ENCODE peak calls at places on chromosomes 5 and 9, in four cellular contexts. One of them, this sample, is unnamed.

GRCh38 chr9:68731857-68732256 is 26.8 kb downstream of the PIP5K1B start:
- DNase-seq in IMR-90: no peak
- DNase-seq in H1: no peak
- DNase-seq in mesendoderm: no peak
- DNase-seq in this sample: no peak

GRCh38 chr9:1709347-1709746 is 305.8 kb upstream of the SMARCA2 start:
- DNase-seq in IMR-90: no peak
- DNase-seq in H1: no peak
- DNase-seq in mesendoderm: peak
- DNase-seq in this sample: no peak

GRCh38 chr9:133534346-133535284 is at the start of gene ADAMTSL2:
- DNase-seq in IMR-90: peak
- DNase-seq in H1: peak
- DNase-seq in mesendoderm: peak
- DNase-seq in this sample: peak

GRCh38 chr9:35476596-35476995 is 13.3 kb upstream of the RUSC2 start:
- DNase-seq in IMR-90: no peak
- DNase-seq in mesendoderm: no peak
- DNase-seq in H1: no peak
- DNase-seq in this sample: no peak

GRCh38 chr9:87119328-87119881 is 172.1 kb upstream of the GAS1 start:
- DNase-seq in H1: no peak
- DNase-seq in mesendoderm: no peak
- DNase-seq in IMR-90: peak
- DNase-seq in this sample: peak

GRCh38 chr9:80117031-80117430 is 545.3 kb downstream of the TLE4 start:
- DNase-seq in H1: no peak
- DNase-seq in mesendoderm: no peak
- DNase-seq in IMR-90: no peak
- DNase-seq in this sample: no peak

GRCh38 chr9:551986-552930 is 289.2 kb upstream of the DMRT1 start:
- DNase-seq in IMR-90: no peak
- DNase-seq in mesendoderm: peak
- DNase-seq in H1: no peak
- DNase-seq in this sample: no peak

GRCh38 chr5:168790691-168791230 is 211.6 kb upstream of the PANK3 start:
- DNase-seq in IMR-90: no peak
- DNase-seq in H1: no peak
- DNase-seq in mesendoderm: no peak
- DNase-seq in this sample: no peak

GRCh38 chr9:98801562-98801961 is 5.2 kb upstream of the ANKS6 start:
- DNase-seq in mesendoderm: no peak
- DNase-seq in H1: peak
- DNase-seq in IMR-90: no peak
- DNase-seq in this sample: no peak

GRCh38 chr9:8558176-8558575 is 758.6 kb upstream of the DMAC1 start:
- DNase-seq in IMR-90: peak
- DNase-seq in H1: no peak
- DNase-seq in mesendoderm: peak
- DNase-seq in this sample: peak

GRCh38 chr5:96584712-96585111 is 77.5 kb upstream of the CAST start:
- DNase-seq in IMR-90: no peak
- DNase-seq in mesendoderm: no peak
- DNase-seq in H1: no peak
- DNase-seq in this sample: no peak

GRCh38 chr5:102411-103043 is 10.6 kb downstream of the PLEKHG4B start:
- DNase-seq in IMR-90: peak
- DNase-seq in mesendoderm: no peak
- DNase-seq in H1: no peak
- DNase-seq in this sample: no peak

GRCh38 chr9:6272229-6272597 is 56.0 kb upstream of the TPD52L3 start:
- DNase-seq in H1: no peak
- DNase-seq in mesendoderm: no peak
- DNase-seq in IMR-90: peak
- DNase-seq in this sample: peak

GRCh38 chr9:123058834-123059233 is 25.4 kb downstream of the GPR21 start:
- DNase-seq in IMR-90: peak
- DNase-seq in H1: no peak
- DNase-seq in mesendoderm: no peak
- DNase-seq in this sample: peak

GRCh38 chr9:130845901-130846381 is 10.9 kb downstream of the ABL1 start:
- DNase-seq in IMR-90: peak
- DNase-seq in H1: no peak
- DNase-seq in mesendoderm: no peak
- DNase-seq in this sample: peak

GRCh38 chr5:140216468-140217074 is 41.6 kb downstream of the CYSTM1 start:
- DNase-seq in IMR-90: no peak
- DNase-seq in mesendoderm: peak
- DNase-seq in H1: no peak
- DNase-seq in this sample: no peak

GRCh38 chr9:72524820-72525539 is 3.6 kb downstream of the TMC1 start:
- DNase-seq in H1: no peak
- DNase-seq in IMR-90: peak
- DNase-seq in mesendoderm: peak
- DNase-seq in this sample: peak

GRCh38 chr9:127539259-127539981 is 72.7 kb upstream of the STXBP1 start:
- DNase-seq in H1: no peak
- DNase-seq in IMR-90: peak
- DNase-seq in mesendoderm: no peak
- DNase-seq in this sample: peak

GRCh38 chr5:140116716-140117115 is 2.8 kb downstream of the PURA start:
- DNase-seq in IMR-90: no peak
- DNase-seq in mesendoderm: peak
- DNase-seq in H1: no peak
- DNase-seq in this sample: no peak

GRCh38 chr5:75460947-75461346 is 50.5 kb downstream of the CERT1 start:
- DNase-seq in IMR-90: no peak
- DNase-seq in H1: no peak
- DNase-seq in mesendoderm: no peak
- DNase-seq in this sample: no peak

GRCh38 chr9:7185612-7186011 is 427.8 kb downstream of the KDM4C start:
- DNase-seq in mesendoderm: peak
- DNase-seq in IMR-90: peak
- DNase-seq in H1: no peak
- DNase-seq in this sample: peak

GRCh38 chr5:107430077-107430625 is 240.6 kb downstream of the EFNA5 start:
- DNase-seq in mesendoderm: no peak
- DNase-seq in IMR-90: no peak
- DNase-seq in H1: no peak
- DNase-seq in this sample: peak

GRCh38 chr5:164505791-164506190 is 1000.4 kb downstream of the MAT2B start:
- DNase-seq in mesendoderm: no peak
- DNase-seq in IMR-90: no peak
- DNase-seq in H1: no peak
- DNase-seq in this sample: no peak

GRCh38 chr9:88871669-88872068 is 119.6 kb upstream of the S1PR3 start:
- DNase-seq in mesendoderm: no peak
- DNase-seq in H1: no peak
- DNase-seq in IMR-90: no peak
- DNase-seq in this sample: no peak

GRCh38 chr9:98146101-98146991 is 27.3 kb upstream of the TRIM14 start:
- DNase-seq in H1: no peak
- DNase-seq in mesendoderm: peak
- DNase-seq in IMR-90: peak
- DNase-seq in this sample: peak

GRCh38 chr5:117769877-117770276 is 1195.3 kb upstream of the SEMA6A start:
- DNase-seq in H1: no peak
- DNase-seq in IMR-90: no peak
- DNase-seq in mesendoderm: no peak
- DNase-seq in this sample: no peak

GRCh38 chr5:176541338-176542134 is 4.3 kb upstream of the RNF44 start:
- DNase-seq in H1: peak
- DNase-seq in IMR-90: no peak
- DNase-seq in mesendoderm: peak
- DNase-seq in this sample: peak

GRCh38 chr5:119218830-119219782 is 136.7 kb upstream of the TNFAIP8 start:
- DNase-seq in H1: no peak
- DNase-seq in mesendoderm: no peak
- DNase-seq in IMR-90: peak
- DNase-seq in this sample: no peak

GRCh38 chr9:114033397-114034103 is 44.5 kb downstream of the AMBP start:
- DNase-seq in H1: peak
- DNase-seq in IMR-90: no peak
- DNase-seq in mesendoderm: peak
- DNase-seq in this sample: peak

GRCh38 chr5:179404321-179405053 is 59.2 kb upstream of the ADAMTS2 start:
- DNase-seq in H1: peak
- DNase-seq in mesendoderm: no peak
- DNase-seq in IMR-90: peak
- DNase-seq in this sample: peak

GRCh38 chr9:126937444-126937843 is 22.9 kb downstream of the RALGPS1 start:
- DNase-seq in IMR-90: no peak
- DNase-seq in H1: no peak
- DNase-seq in mesendoderm: no peak
- DNase-seq in this sample: no peak

GRCh38 chr9:37732086-37732744 is 21.4 kb upstream of the TRMT10B start:
- DNase-seq in IMR-90: no peak
- DNase-seq in H1: no peak
- DNase-seq in mesendoderm: peak
- DNase-seq in this sample: no peak

GRCh38 chr9:121640076-121640475 is 11.4 kb upstream of the DAB2IP start:
- DNase-seq in H1: peak
- DNase-seq in mesendoderm: peak
- DNase-seq in IMR-90: peak
- DNase-seq in this sample: peak

GRCh38 chr5:174412374-174412773 is 312.0 kb upstream of the MSX2 start:
- DNase-seq in IMR-90: no peak
- DNase-seq in H1: no peak
- DNase-seq in mesendoderm: peak
- DNase-seq in this sample: no peak

GRCh38 chr9:100213730-100214477 is 114.9 kb downstream of the INVS start:
- DNase-seq in IMR-90: peak
- DNase-seq in H1: no peak
- DNase-seq in mesendoderm: peak
- DNase-seq in this sample: peak

GRCh38 chr5:172188033-172188892 is at the start of gene STK10:
- DNase-seq in mesendoderm: peak
- DNase-seq in H1: peak
- DNase-seq in IMR-90: peak
- DNase-seq in this sample: peak
- H4K8ac ChIP-seq in mesendoderm: no peak
- H4K8ac ChIP-seq in H1: peak
- H4K8ac ChIP-seq in IMR-90: peak
- H4K8ac ChIP-seq in this sample: peak

GRCh38 chr5:132410451-132411381 is 41.2 kb downstream of the SLC22A5 start:
- DNase-seq in mesendoderm: peak
- DNase-seq in H1: peak
- DNase-seq in IMR-90: peak
- DNase-seq in this sample: peak
- H4K8ac ChIP-seq in mesendoderm: no peak
- H4K8ac ChIP-seq in H1: peak
- H4K8ac ChIP-seq in IMR-90: peak
- H4K8ac ChIP-seq in this sample: peak

GRCh38 chr5:124602925-124603650 is 143.4 kb downstream of the ZNF608 start:
- DNase-seq in H1: no peak
- DNase-seq in mesendoderm: no peak
- DNase-seq in IMR-90: no peak
- DNase-seq in this sample: no peak

GRCh38 chr5:124604419-124604818 is 142.0 kb downstream of the ZNF608 start:
- DNase-seq in IMR-90: no peak
- DNase-seq in H1: no peak
- DNase-seq in mesendoderm: no peak
- DNase-seq in this sample: no peak

GRCh38 chr5:124593952-124594351 is 152.5 kb downstream of the ZNF608 start:
- DNase-seq in mesendoderm: no peak
- DNase-seq in IMR-90: no peak
- DNase-seq in H1: no peak
- DNase-seq in this sample: no peak

GRCh38 chr5:124596595-124597388 is 149.6 kb downstream of the ZNF608 start:
- DNase-seq in IMR-90: peak
- DNase-seq in mesendoderm: peak
- DNase-seq in H1: no peak
- DNase-seq in this sample: peak

GRCh38 chr5:124599048-124599973 is 147.1 kb downstream of the ZNF608 start:
- DNase-seq in mesendoderm: no peak
- DNase-seq in H1: no peak
- DNase-seq in IMR-90: peak
- DNase-seq in this sample: peak
- H4K8ac ChIP-seq in mesendoderm: no peak
- H4K8ac ChIP-seq in H1: no peak
- H4K8ac ChIP-seq in IMR-90: no peak
- H4K8ac ChIP-seq in this sample: no peak

GRCh38 chr5:150598046-150598445 is 42.4 kb upstream of the SYNPO start:
- DNase-seq in IMR-90: no peak
- DNase-seq in H1: no peak
- DNase-seq in mesendoderm: no peak
- DNase-seq in this sample: no peak
- H4K8ac ChIP-seq in IMR-90: no peak
- H4K8ac ChIP-seq in H1: no peak
- H4K8ac ChIP-seq in mesendoderm: no peak
- H4K8ac ChIP-seq in this sample: no peak

DNA sequence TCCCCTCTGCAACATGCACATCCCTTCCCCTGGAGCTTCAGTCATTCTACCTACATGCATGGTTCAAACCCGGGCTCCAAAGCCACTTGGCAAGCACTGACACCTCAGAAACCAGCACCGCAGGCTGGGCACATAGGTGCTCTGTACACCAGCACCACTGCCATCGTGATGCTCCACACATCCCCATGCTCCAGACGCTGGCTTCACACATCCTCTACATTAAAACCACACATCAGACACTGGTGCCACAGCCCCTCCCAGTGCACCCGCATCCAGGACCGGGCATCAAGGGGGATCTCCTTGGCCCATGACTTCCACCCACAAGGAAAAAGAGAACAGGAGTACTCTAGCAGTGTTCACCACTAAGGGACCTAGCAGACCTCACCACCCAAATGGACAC is 787.7 kb downstream of the CDH18 start:
- DNase-seq in mesendoderm: no peak
- DNase-seq in IMR-90: no peak
- DNase-seq in H1: no peak
- DNase-seq in this sample: no peak
- H4K8ac ChIP-seq in mesendoderm: no peak
- H4K8ac ChIP-seq in IMR-90: no peak
- H4K8ac ChIP-seq in H1: no peak
- H4K8ac ChIP-seq in this sample: no peak

GRCh38 chr5:154754460-154755360 is 467 bp upstream of the LARP1 start:
- DNase-seq in H1: peak
- DNase-seq in mesendoderm: peak
- DNase-seq in IMR-90: peak
- DNase-seq in this sample: peak

GRCh38 chr5:154755361-154756202 is at the start of gene LARP1:
- DNase-seq in H1: no peak
- DNase-seq in IMR-90: peak
- DNase-seq in mesendoderm: peak
- DNase-seq in this sample: no peak

GRCh38 chr5:154756871-154757646 is 1.9 kb downstream of the LARP1 start:
- DNase-seq in IMR-90: peak
- DNase-seq in H1: no peak
- DNase-seq in mesendoderm: peak
- DNase-seq in this sample: peak

GRCh38 chr5:154757647-154758406 is 2.6 kb downstream of the LARP1 start:
- DNase-seq in mesendoderm: no peak
- DNase-seq in H1: no peak
- DNase-seq in IMR-90: peak
- DNase-seq in this sample: peak

GRCh38 chr5:154756203-154756870 is 1.2 kb downstream of the LARP1 start:
- DNase-seq in mesendoderm: peak
- DNase-seq in IMR-90: no peak
- DNase-seq in H1: no peak
- DNase-seq in this sample: peak
- H4K8ac ChIP-seq in mesendoderm: no peak
- H4K8ac ChIP-seq in IMR-90: peak
- H4K8ac ChIP-seq in H1: no peak
- H4K8ac ChIP-seq in this sample: no peak